ENCODE peak calls at places on chromosomes 5 and 9, in four cellular contexts. U is RPMI7951; P is T-helper 1 cell; F is T-helper 2 cell treated with Interferon-gamma antibody and Interleukin-4, amounts not matched to agents 5 μg/mL and 100 μg/mL, for 36 hours. T is an unnamed sample.

GRCh38 chr5:50666261-50667078 is at the start of gene PARP8:
- DNase-seq in P (peak), U (peak), F (peak), T (peak)

GRCh38 chr5:5344051-5344571 is 78.4 kb upstream of the ICE1 start:
- DNase-seq in U (peak), F (no peak), P (no peak), T (no peak)

GRCh38 chr9:4861145-4861544 is 68.4 kb downstream of the RCL1 start:
- DNase-seq in P (no peak), U (no peak), F (no peak), T (no peak)

GRCh38 chr5:67009028-67009427 is 187.6 kb downstream of the CD180 start:
- DNase-seq in P (no peak), U (no peak), F (no peak), T (no peak)

GRCh38 chr5:22889714-22890113 is 36.6 kb upstream of the CDH12 start:
- DNase-seq in U (no peak), F (no peak), P (no peak), T (no peak)

GRCh38 chr9:6198251-6198650 is 17.4 kb upstream of the IL33 start:
- DNase-seq in U (no peak), F (no peak), P (no peak), T (no peak)

GRCh38 chr9:129197978-129198736 is 20.1 kb upstream of the IER5L start:
- DNase-seq in U (no peak), F (no peak), P (no peak), T (no peak)

GRCh38 chr5:143812085-143812705 is at the start of gene HMHB1:
- DNase-seq in P (no peak), F (no peak), U (no peak), T (no peak)

GRCh38 chr5:14062178-14062577 is 81.0 kb upstream of the TRIO start:
- DNase-seq in P (no peak), U (peak), F (no peak), T (no peak)

GRCh38 chr5:127963931-127964330 is 119.6 kb upstream of the SLC12A2 start:
- DNase-seq in U (no peak), F (no peak), P (no peak), T (no peak)

GRCh38 chr9:16241231-16241630 is 629.2 kb downstream of the BNC2 start:
- DNase-seq in F (no peak), U (peak), P (no peak), T (no peak)

GRCh38 chr5:11878846-11879245 is 25.4 kb downstream of the CTNND2 start:
- DNase-seq in P (no peak), U (no peak), F (no peak), T (no peak)

GRCh38 chr9:91334053-91334452 is 27.7 kb downstream of the AUH start:
- DNase-seq in F (no peak), U (peak), P (no peak), T (no peak)

GRCh38 chr5:163978897-163979296 is 473.5 kb downstream of the MAT2B start:
- DNase-seq in P (no peak), F (no peak), U (no peak), T (peak)

GRCh38 chr5:135243194-135244191 is 155.5 kb downstream of the MACROH2A1 start:
- DNase-seq in F (no peak), P (no peak), U (no peak), T (no peak)

GRCh38 chr5:109903061-109903460 is 213.3 kb downstream of the MAN2A1 start:
- DNase-seq in F (no peak), U (no peak), P (no peak), T (no peak)

GRCh38 chr5:29939988-29940387 is 1253.5 kb upstream of the CDH6 start:
- DNase-seq in F (no peak), U (no peak), P (no peak), T (no peak)

GRCh38 chr5:6411141-6411540 is 32.8 kb upstream of the MED10 start:
- DNase-seq in P (no peak), F (no peak), U (peak), T (no peak)

GRCh38 chr5:99061299-99061698 is 132.5 kb upstream of the CHD1 start:
- DNase-seq in U (no peak), F (no peak), P (no peak), T (no peak)

GRCh38 chr5:65199988-65200668 is 281.6 kb downstream of the ADAMTS6 start:
- DNase-seq in P (no peak), U (peak), F (no peak), T (no peak)

GRCh38 chr5:132756542-132756941 is 9.3 kb downstream of the CCNI2 start:
- DNase-seq in F (no peak), U (no peak), P (no peak), T (no peak)

GRCh38 chr5:171264842-171265241 is 44.2 kb upstream of the TLX3 start:
- DNase-seq in F (no peak), U (no peak), P (no peak), T (no peak)

GRCh38 chr5:534743-535671 is 10.8 kb upstream of the SLC9A3 start:
- DNase-seq in P (no peak), F (no peak), U (no peak), T (no peak)

GRCh38 chr9:33695856-33696255 is 99.5 kb upstream of the PRSS3 start:
- DNase-seq in U (no peak), P (no peak), F (no peak), T (no peak)

GRCh38 chr5:149416977-149417713 is 38.1 kb upstream of the IL17B start:
- DNase-seq in F (no peak), P (no peak), U (no peak), T (no peak)

GRCh38 chr5:180353226-180353962 is at the start of gene GFPT2:
- DNase-seq in F (peak), P (peak), U (peak), T (peak)

GRCh38 chr9:87270241-87271234 is 227.1 kb upstream of the DAPK1 start:
- DNase-seq in F (no peak), P (no peak), U (peak), T (peak)

GRCh38 chr9:21314152-21314551 is 9.0 kb upstream of the IFNA5 start:
- DNase-seq in P (no peak), U (no peak), F (no peak), T (no peak)

T was measured in Calu3.